ENCODE peak calls at places on chromosome 3, in ten cellular contexts. D is fibroblast of mammary gland, W is tibial artery, T is endothelial cell of umbilical vein, O is PC-3, U is heart left ventricle, N is BJ, I is progenitor cell of endocrine pancreas, E is activated B cell treated with CpG ODN at 0.5 μM for 24 hours, C is heart right ventricle. A is an unnamed sample.

GRCh38 chr3:127822166-127822835 is at the start of gene MGLL:
- DNase-seq in U (peak), T (peak), N (no peak), W (peak), O (peak), D (peak), C (peak), E (peak), I (no peak), A (no peak)

GRCh38 chr3:183768114-183768513 is 57.3 kb downstream of the MAP6D1 start:
- DNase-seq in N (no peak), W (no peak), C (no peak), D (no peak), E (no peak), I (no peak), O (no peak), T (no peak), U (no peak), A (no peak)

GRCh38 chr3:95508124-95508523 is 1306.3 kb upstream of the EPHA6 start:
- DNase-seq in U (no peak), N (no peak), W (no peak), C (no peak), O (no peak), T (no peak), E (no peak), D (no peak), I (no peak), A (no peak)

GRCh38 chr3:155178810-155179424 is 98.8 kb downstream of the MME start:
- DNase-seq in C (no peak), I (no peak), D (no peak), T (peak), E (no peak), U (no peak), N (no peak), W (no peak), O (no peak), A (no peak)

GRCh38 chr3:123071146-123071545 is 4.3 kb downstream of the PDIA5 start:
- DNase-seq in I (no peak), W (no peak), U (no peak), E (no peak), D (peak), O (no peak), T (no peak), C (no peak), N (no peak), A (no peak)

GRCh38 chr3:172266103-172266502 is 182.2 kb downstream of the GHSR start:
- DNase-seq in C (no peak), D (no peak), O (no peak), W (no peak), U (no peak), T (no peak), N (no peak), E (no peak), I (no peak), A (no peak)

GRCh38 chr3:171812811-171813210 is 2.5 kb upstream of the PLD1 start:
- DNase-seq in I (no peak), T (no peak), N (no peak), C (no peak), W (no peak), D (no peak), U (no peak), E (no peak), O (no peak), A (no peak)

GRCh38 chr3:115321396-115321795 is 174.3 kb upstream of the ZBTB20 start:
- DNase-seq in N (peak), W (no peak), T (peak), U (no peak), E (no peak), D (peak), I (no peak), C (no peak), O (peak), A (no peak)

GRCh38 chr3:194491996-194492395 is 5.2 kb upstream of the ATP13A3 start:
- DNase-seq in W (no peak), N (no peak), I (no peak), D (no peak), U (no peak), O (no peak), E (no peak), T (no peak), C (no peak), A (no peak)

GRCh38 chr3:144097144-144097543 is 125.5 kb downstream of the DIPK2A start:
- DNase-seq in W (no peak), N (no peak), D (no peak), O (no peak), E (no peak), U (no peak), T (no peak), I (no peak), C (no peak), A (no peak)

GRCh38 chr3:69012836-69013255 is 638 bp downstream of the EOGT start:
- DNase-seq in N (no peak), C (peak), I (peak), T (peak), U (peak), D (peak), O (peak), W (peak), E (peak), A (no peak)

GRCh38 chr3:113278599-113278955 is 67.2 kb downstream of the BOC start:
- DNase-seq in D (no peak), I (no peak), C (no peak), T (no peak), W (no peak), O (no peak), N (no peak), E (no peak), U (no peak), A (no peak)

GRCh38 chr3:134366221-134366927 is 7.9 kb downstream of the AMOTL2 start:
- DNase-seq in C (no peak), D (no peak), O (no peak), I (no peak), U (no peak), N (no peak), T (no peak), W (no peak), E (no peak), A (no peak)

GRCh38 chr3:193915099-193915498 is 220.8 kb upstream of the HES1 start:
- DNase-seq in N (no peak), O (no peak), I (no peak), E (no peak), T (no peak), U (no peak), C (no peak), D (no peak), W (no peak), A (peak)

GRCh38 chr3:32146669-32147315 is 40.4 kb downstream of the GPD1L start:
- DNase-seq in W (no peak), E (no peak), U (no peak), O (peak), T (peak), N (no peak), D (no peak), I (no peak), C (no peak), A (no peak)

GRCh38 chr3:197598404-197598980 is 42.7 kb upstream of the BDH1 start:
- DNase-seq in O (no peak), T (no peak), N (no peak), U (no peak), E (no peak), I (no peak), D (no peak), C (no peak), W (no peak), A (peak)

GRCh38 chr3:36227982-36228381 is 152.3 kb upstream of the STAC start:
- DNase-seq in E (no peak), N (no peak), O (no peak), D (no peak), I (no peak), W (no peak), U (no peak), C (no peak), T (no peak), A (no peak)

GRCh38 chr3:136250862-136251460 is 821 bp downstream of the PCCB start:
- DNase-seq in C (peak), O (peak), U (peak), N (no peak), T (peak), I (no peak), E (peak), W (peak), D (peak), A (no peak)
- TF ChIP-seq CTCF in C (no peak), O (peak), U (no peak), N (peak), T (no peak), I (no peak), E (no peak), W (no peak), D (peak), A (no peak)

GRCh38 chr3:99875573-99875924 is 57.9 kb downstream of the CMSS1 start:
- DNase-seq in E (no peak), U (no peak), D (peak), T (peak), O (no peak), I (no peak), N (no peak), C (no peak), W (no peak), A (no peak)

GRCh38 chr3:99879275-99879674 is 61.6 kb downstream of the CMSS1 start:
- DNase-seq in N (no peak), O (no peak), I (no peak), U (no peak), E (no peak), D (no peak), W (no peak), C (no peak), T (no peak), A (no peak)

GRCh38 chr3:99878005-99878404 is 60.3 kb downstream of the CMSS1 start:
- DNase-seq in I (no peak), W (no peak), O (peak), N (no peak), U (no peak), E (no peak), C (no peak), D (peak), T (peak), A (no peak)

GRCh38 chr3:99877180-99877579 is 59.5 kb downstream of the CMSS1 start:
- DNase-seq in C (no peak), W (no peak), O (no peak), I (no peak), T (no peak), D (no peak), N (no peak), E (no peak), U (no peak), A (no peak)

GRCh38 chr3:99875925-99876781 is 58.5 kb downstream of the CMSS1 start:
- DNase-seq in T (peak), E (peak), O (no peak), N (no peak), C (peak), U (peak), I (peak), D (peak), W (peak), A (peak)
- TF ChIP-seq CTCF in T (no peak), E (no peak), O (no peak), N (no peak), C (no peak), U (peak), I (peak), D (no peak), W (peak), A (peak)

GRCh38 chr3:101809178-101810022 is 30.4 kb downstream of the NXPE3 start:
- DNase-seq in U (no peak), W (no peak), E (no peak), N (no peak), C (no peak), T (peak), O (peak), I (no peak), D (peak), A (no peak)
- TF ChIP-seq CTCF in U (peak), W (peak), E (peak), N (peak), C (peak), T (peak), O (peak), I (peak), D (peak), A (peak)

GRCh38 chr3:100796556-100796955 is 87.3 kb downstream of the TFG start:
- DNase-seq in N (no peak), U (no peak), O (peak), C (no peak), W (no peak), T (peak), I (no peak), E (no peak), D (peak), A (no peak)
- TF ChIP-seq CTCF in N (peak), U (peak), O (peak), C (peak), W (peak), T (no peak), I (peak), E (no peak), D (peak), A (peak)

GRCh38 chr3:170386468-170386867 is 29.0 kb downstream of the SKIL start:
- DNase-seq in E (no peak), N (no peak), W (no peak), T (no peak), O (no peak), C (no peak), U (no peak), D (no peak), I (no peak), A (no peak)

GRCh38 chr3:170391108-170391507 is 27.6 kb upstream of the CLDN11 start:
- DNase-seq in E (no peak), D (no peak), N (no peak), T (no peak), I (no peak), O (no peak), U (no peak), C (no peak), W (no peak), A (no peak)

GRCh38 chr3:170383567-170383966 is 26.1 kb downstream of the SKIL start:
- DNase-seq in W (no peak), D (peak), C (no peak), E (no peak), N (no peak), U (no peak), I (no peak), T (no peak), O (no peak), A (no peak)

DNA sequence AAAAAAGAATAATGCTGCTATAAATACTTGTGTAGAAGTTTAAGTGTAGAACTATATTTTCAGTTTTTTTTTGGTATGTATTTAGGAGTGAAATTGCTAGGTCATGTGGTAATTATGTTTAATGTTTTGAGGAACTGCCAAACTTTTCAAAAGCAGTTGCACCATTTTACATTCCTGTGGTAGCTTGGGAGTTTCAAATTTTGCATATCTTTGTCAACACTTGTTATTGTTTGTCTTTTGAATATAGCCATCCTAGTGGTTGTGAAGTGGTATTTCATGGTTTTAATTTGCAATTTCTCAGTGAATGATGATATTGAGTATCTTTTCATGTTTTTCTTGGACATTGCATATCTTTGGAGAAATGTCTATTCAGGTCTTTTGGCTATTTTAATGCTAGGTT is 30.4 kb downstream of the SKIL start:
- DNase-seq in E (no peak), U (no peak), I (no peak), W (no peak), D (peak), T (no peak), N (no peak), O (no peak), C (no peak), A (no peak)
- TF ChIP-seq CTCF in E (no peak), U (no peak), I (no peak), W (no peak), D (peak), T (no peak), N (peak), O (no peak), C (no peak), A (no peak)

GRCh38 chr3:179276001-179276400 is 25.1 kb upstream of the KCNMB3 start:
- DNase-seq in C (no peak), T (no peak), O (no peak), W (no peak), U (no peak), D (no peak), I (no peak), N (no peak), E (no peak), A (no peak)

GRCh38 chr3:179269152-179269707 is 18.3 kb upstream of the KCNMB3 start:
- DNase-seq in T (no peak), W (no peak), I (no peak), D (no peak), O (no peak), N (no peak), E (no peak), C (no peak), U (no peak), A (no peak)

GRCh38 chr3:179276743-179277142 is 25.8 kb upstream of the KCNMB3 start:
- DNase-seq in N (no peak), D (no peak), E (no peak), I (no peak), W (no peak), T (no peak), U (no peak), C (no peak), O (no peak), A (no peak)

GRCh38 chr3:179268400-179269051 is 17.6 kb upstream of the KCNMB3 start:
- DNase-seq in W (no peak), E (no peak), U (no peak), O (no peak), N (no peak), D (no peak), T (peak), I (no peak), C (no peak), A (no peak)

GRCh38 chr3:179272385-179272784 is 21.5 kb upstream of the KCNMB3 start:
- DNase-seq in T (peak), O (peak), I (no peak), U (no peak), W (no peak), C (no peak), D (peak), E (no peak), N (no peak), A (no peak)
- TF ChIP-seq CTCF in T (peak), O (peak), I (no peak), U (peak), W (peak), C (no peak), D (peak), E (no peak), N (peak), A (peak)

GRCh38 chr3:148962513-148962912 is 28.8 kb upstream of the GYG1 start:
- DNase-seq in U (no peak), I (no peak), N (no peak), E (no peak), T (peak), O (peak), W (no peak), C (no peak), D (peak), A (no peak)
- TF ChIP-seq CTCF in U (no peak), I (no peak), N (peak), E (no peak), T (peak), O (peak), W (no peak), C (no peak), D (peak), A (peak)

DNA sequence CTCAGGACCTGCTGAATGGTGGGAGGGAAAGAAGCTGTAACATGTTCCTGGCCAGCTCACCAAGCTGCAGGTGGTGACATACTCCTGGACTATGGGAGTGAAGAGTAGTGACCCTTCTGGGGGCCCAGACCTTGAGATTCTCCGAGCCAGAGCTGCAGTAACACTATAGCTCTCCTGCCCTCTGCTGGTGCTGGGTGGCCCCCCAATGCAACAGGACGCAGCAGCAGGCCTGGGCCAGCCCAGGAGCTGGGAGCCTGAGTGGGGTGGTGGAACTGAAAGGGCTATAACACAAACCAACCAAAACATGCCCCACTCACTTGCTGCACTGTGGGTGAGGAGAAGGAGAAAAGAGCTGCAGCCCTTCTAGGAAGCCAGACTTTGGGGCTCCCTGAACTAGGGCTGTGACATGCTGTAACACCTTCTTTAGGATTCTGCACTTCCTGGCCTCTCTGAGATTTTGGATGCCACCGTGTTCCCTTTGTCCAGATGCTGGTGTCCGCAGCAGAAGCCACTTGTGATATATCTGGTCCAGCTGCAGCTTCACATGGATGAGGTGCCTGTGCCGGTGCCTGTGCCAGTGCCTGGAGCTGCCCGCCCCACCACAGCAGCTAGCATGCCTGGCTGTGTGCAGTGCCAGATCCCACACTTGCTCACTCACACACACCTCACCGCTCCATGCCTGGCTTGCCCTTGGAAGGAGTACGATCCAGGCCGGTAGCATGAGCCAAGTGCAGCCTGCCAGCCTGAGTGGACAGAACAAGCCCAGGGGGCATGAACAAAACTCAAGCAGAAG is 636.8 kb upstream of the KCNMB2 start:
- DNase-seq in D (no peak), W (no peak), C (no peak), T (no peak), N (no peak), O (no peak), I (no peak), E (no peak), U (no peak), A (no peak)
- TF ChIP-seq CTCF in D (no peak), W (no peak), C (no peak), T (no peak), N (no peak), O (no peak), I (no peak), E (no peak), U (no peak), A (no peak)

GRCh38 chr3:110575702-110576101 is 495.9 kb upstream of the NECTIN3 start:
- DNase-seq in U (no peak), I (no peak), W (no peak), T (no peak), C (no peak), D (no peak), E (no peak), O (no peak), N (no peak), A (no peak)
- TF ChIP-seq CTCF in U (no peak), I (no peak), W (no peak), T (no peak), C (no peak), D (no peak), E (no peak), O (no peak), N (no peak), A (no peak)

GRCh38 chr3:42477696-42478095 is 24.7 kb upstream of the VIPR1 start:
- DNase-seq in U (no peak), T (no peak), D (no peak), W (no peak), E (no peak), N (no peak), C (no peak), O (no peak), I (no peak), A (no peak)

GRCh38 chr3:42476225-42477160 is 25.9 kb upstream of the VIPR1 start:
- DNase-seq in N (no peak), O (peak), D (no peak), T (peak), E (no peak), I (no peak), C (peak), U (no peak), W (peak), A (no peak)

GRCh38 chr3:42473083-42473932 is 29.1 kb upstream of the VIPR1 start:
- DNase-seq in W (no peak), T (peak), O (no peak), E (no peak), D (peak), I (no peak), C (no peak), N (no peak), U (no peak), A (no peak)

DNA sequence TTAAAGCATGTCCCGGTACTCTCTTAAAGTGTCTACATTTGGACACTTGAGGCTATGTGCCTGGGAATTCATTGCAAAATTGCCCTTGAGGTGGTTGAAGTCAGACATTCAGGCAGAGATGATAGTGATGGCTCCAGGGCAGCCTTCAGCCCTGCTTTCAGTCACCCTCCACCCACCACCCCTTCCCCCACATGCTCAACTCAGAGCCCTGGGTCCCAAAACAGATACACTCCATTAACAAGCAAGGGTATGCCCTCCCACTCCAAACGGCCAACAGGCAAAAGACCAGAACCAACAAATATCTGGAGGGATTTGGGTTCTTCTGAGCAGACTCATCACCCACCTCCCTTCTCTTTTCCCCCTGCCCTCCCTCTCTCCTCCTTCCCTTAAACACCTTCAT is 29.9 kb upstream of the VIPR1 start:
- DNase-seq in U (no peak), W (no peak), C (no peak), O (no peak), N (no peak), I (no peak), E (no peak), D (no peak), T (no peak), A (no peak)
- TF ChIP-seq CTCF in U (no peak), W (no peak), C (no peak), O (no peak), N (no peak), I (no peak), E (no peak), D (no peak), T (no peak), A (no peak)

A was measured in osteocyte.